ENCODE peak calls at places on chromosomes 12 and 14, in five cellular contexts. H is GM12878, T is fibroblast of lung, C is HCT116, P is mammary epithelial cell. W is an unnamed sample.

GRCh38 chr12:12180575-12180974 is 86.3 kb downstream of the LRP6 start:
- DNase-seq in H (no peak), T (no peak), C (no peak), P (no peak), W (no peak)

GRCh38 chr12:20492251-20492728 is 124.0 kb downstream of the PDE3A start:
- DNase-seq in H (peak; percentile 5), T (peak; percentile 69), C (peak; percentile 67), P (peak; percentile 1), W (no peak)

GRCh38 chr12:15336772-15337553 is 14.7 kb downstream of the PTPRO start:
- DNase-seq in H (no peak), T (peak; percentile 83), C (no peak), P (peak; percentile 48), W (no peak)

GRCh38 chr14:70885343-70886014 is 21.8 kb upstream of the PCNX1 start:
- DNase-seq in H (no peak), T (no peak), C (no peak), P (no peak), W (no peak)

GRCh38 chr12:87217486-87217885 is 811.7 kb downstream of the C12orf50 start:
- DNase-seq in H (no peak), T (peak; percentile 23), C (no peak), P (no peak), W (no peak)

GRCh38 chr14:78595797-78596196 is 425.6 kb downstream of the NRXN3 start:
- DNase-seq in H (no peak), T (no peak), C (no peak), P (no peak), W (no peak)

GRCh38 chr12:67748761-67749075 is 100.2 kb downstream of the DYRK2 start:
- DNase-seq in H (no peak), T (no peak), C (peak; percentile 4), P (peak; percentile 68), W (no peak)

GRCh38 chr14:69049675-69050074 is 70.6 kb upstream of the ACTN1 start:
- DNase-seq in H (no peak), T (peak; percentile 86), C (no peak), P (no peak), W (no peak)

GRCh38 chr12:47822863-47823262 is 3.2 kb upstream of the HDAC7 start:
- DNase-seq in H (no peak), T (no peak), C (no peak), P (no peak), W (no peak)

GRCh38 chr12:126534495-126534894 is 1469.3 kb downstream of the AACS start:
- DNase-seq in H (no peak), T (no peak), C (no peak), P (no peak), W (no peak)

GRCh38 chr12:92735131-92735721 is 32.4 kb downstream of the PLEKHG7 start:
- DNase-seq in H (no peak), T (peak; percentile 94), C (no peak), P (peak; percentile 65), W (peak; percentile 95)

GRCh38 chr12:34396006-34396860 is 373.9 kb downstream of the ALG10 start:
- DNase-seq in H (no peak), T (no peak), C (no peak), P (no peak), W (no peak)

GRCh38 chr12:67944093-67944492 is 45.2 kb upstream of the IFNG-AS1 start:
- DNase-seq in H (no peak), T (no peak), C (no peak), P (no peak), W (no peak)

GRCh38 chr12:122880668-122881067 is 15.3 kb downstream of the VPS37B start:
- DNase-seq in H (no peak), T (peak; percentile 47), C (no peak), P (no peak), W (peak; percentile 69)

GRCh38 chr14:77258566-77258965 is 12.4 kb downstream of the NGB start:
- DNase-seq in H (no peak), T (no peak), C (no peak), P (no peak), W (no peak)

GRCh38 chr14:69720912-69721311 is 46.0 kb upstream of the SRSF5 start:
- DNase-seq in H (no peak), T (no peak), C (no peak), P (no peak), W (no peak)

GRCh38 chr12:107163413-107163812 is 70.1 kb upstream of the CRY1 start:
- DNase-seq in H (no peak), T (no peak), C (no peak), P (no peak), W (no peak)

GRCh38 chr14:53295985-53296582 is 143.0 kb upstream of the DDHD1 start:
- DNase-seq in H (no peak), T (peak; percentile 37), C (peak; percentile 23), P (peak; percentile 19), W (no peak)

GRCh38 chr14:21868442-21869046 is 194.9 kb upstream of the OR4E1 start:
- DNase-seq in H (no peak), T (no peak), C (peak; percentile 48), P (peak; percentile 73), W (peak; percentile 56)

GRCh38 chr14:80637726-80638619 is 303.6 kb downstream of the CEP128 start:
- DNase-seq in H (no peak), T (no peak), C (no peak), P (no peak), W (no peak)

GRCh38 chr12:91579516-91580263 is 397.1 kb upstream of the DCN start:
- DNase-seq in H (no peak), T (no peak), C (no peak), P (peak; percentile 23), W (no peak)

GRCh38 chr12:124626841-124627502 is 59.6 kb upstream of the NCOR2 start:
- DNase-seq in H (no peak), T (peak; percentile 47), C (no peak), P (no peak), W (no peak)

GRCh38 chr14:55446127-55446736 is 5.8 kb upstream of the TBPL2 start:
- DNase-seq in H (no peak), T (peak; percentile 74), C (peak; percentile 76), P (peak; percentile 67), W (peak; percentile 92)

GRCh38 chr12:59142175-59142574 is 221.9 kb upstream of the LRIG3 start:
- DNase-seq in H (no peak), T (no peak), C (no peak), P (no peak), W (no peak)

GRCh38 chr12:53069621-53070410 is 9.4 kb downstream of the SPRYD3 start:
- DNase-seq in H (no peak), T (no peak), C (no peak), P (no peak), W (no peak)

GRCh38 chr14:36522347-36522971 is 2.4 kb upstream of the NKX2-1 start:
- DNase-seq in H (no peak), T (no peak), C (no peak), P (no peak), W (no peak)

GRCh38 chr12:77343291-77343690 is 277.9 kb upstream of the E2F7 start:
- DNase-seq in H (no peak), T (peak; percentile 62), C (no peak), P (peak; percentile 63), W (no peak)

GRCh38 chr12:124684971-124685688 is 117.7 kb upstream of the NCOR2 start:
- DNase-seq in H (no peak), T (peak; percentile 86), C (no peak), P (peak; percentile 67), W (no peak)

GRCh38 chr12:104486943-104487819 is 30.4 kb downstream of the CHST11 start:
- DNase-seq in H (no peak), T (no peak), C (no peak), P (no peak), W (no peak)

GRCh38 chr12:109728921-109729836 is 15.6 kb downstream of the FAM222A start:
- DNase-seq in H (no peak), T (no peak), C (no peak), P (peak; percentile 13), W (no peak)

GRCh38 chr14:59868021-59868420 is 2.6 kb downstream of the RTN1 start:
- DNase-seq in H (no peak), T (no peak), C (no peak), P (no peak), W (peak; percentile 63)

GRCh38 chr14:59870277-59871165 is at the start of gene RTN1:
- DNase-seq in H (no peak), T (peak; percentile 55), C (no peak), P (peak; percentile 30), W (no peak)

GRCh38 chr14:59869381-59870255 is 958 bp downstream of the RTN1 start:
- DNase-seq in H (no peak), T (no peak), C (no peak), P (no peak), W (no peak)

DNA sequence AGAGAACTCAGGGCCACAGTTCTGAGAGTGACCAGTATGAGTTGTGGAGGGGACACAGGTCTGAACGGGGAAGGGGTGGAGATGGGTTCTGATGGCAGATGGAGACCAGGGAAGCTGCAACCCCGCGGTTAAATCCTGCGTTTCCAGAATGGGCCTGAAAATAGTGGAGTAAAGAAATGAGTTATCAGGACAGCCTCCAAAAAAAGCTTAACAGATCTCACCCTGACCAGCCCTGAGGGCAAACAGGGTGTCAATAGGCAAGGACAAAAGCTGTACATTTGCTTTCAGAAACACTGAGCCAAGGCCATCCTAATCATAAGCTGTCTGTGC is 555 bp upstream of the RTN1 start:
- DNase-seq in H (no peak), T (no peak), C (no peak), P (no peak), W (no peak)
- H3K9ac ChIP-seq in H (no peak overlapping the region), T (no peak overlapping the region), C (no peak overlapping the region), P (no peak overlapping the region), W (peak overlapping the region; percentile 33)

GRCh38 chr14:103846569-103847438 is 571 bp downstream of the PPP1R13B start:
- DNase-seq in H (no peak), T (peak; percentile 23), C (no peak), P (peak; percentile 50), W (no peak)
- H3K9ac ChIP-seq in H (peak overlapping the region; percentile 55), T (peak overlapping the region; percentile 53), C (peak overlapping the region; percentile 72), P (peak overlapping the region; percentile 30), W (peak overlapping the region; percentile 24)

GRCh38 chr12:62653304-62653703 is 186.7 kb downstream of the MON2 start:
- DNase-seq in H (no peak), T (no peak), C (no peak), P (no peak), W (no peak)

GRCh38 chr12:62656576-62657362 is 190.1 kb downstream of the MON2 start:
- DNase-seq in H (no peak), T (no peak), C (no peak), P (no peak), W (no peak)

GRCh38 chr12:62655524-62656160 is 189.0 kb downstream of the MON2 start:
- DNase-seq in H (no peak), T (no peak), C (no peak), P (no peak), W (no peak)

GRCh38 chr12:62653740-62654139 is 187.1 kb downstream of the MON2 start:
- DNase-seq in H (no peak), T (no peak), C (no peak), P (no peak), W (no peak)

GRCh38 chr12:62654558-62655241 is 188.1 kb downstream of the MON2 start:
- DNase-seq in H (no peak), T (no peak), C (no peak), P (no peak), W (no peak)
- H3K9ac ChIP-seq in H (no peak overlapping the region), T (no peak overlapping the region), C (no peak overlapping the region), P (no peak overlapping the region), W (no peak overlapping the region)

DNA sequence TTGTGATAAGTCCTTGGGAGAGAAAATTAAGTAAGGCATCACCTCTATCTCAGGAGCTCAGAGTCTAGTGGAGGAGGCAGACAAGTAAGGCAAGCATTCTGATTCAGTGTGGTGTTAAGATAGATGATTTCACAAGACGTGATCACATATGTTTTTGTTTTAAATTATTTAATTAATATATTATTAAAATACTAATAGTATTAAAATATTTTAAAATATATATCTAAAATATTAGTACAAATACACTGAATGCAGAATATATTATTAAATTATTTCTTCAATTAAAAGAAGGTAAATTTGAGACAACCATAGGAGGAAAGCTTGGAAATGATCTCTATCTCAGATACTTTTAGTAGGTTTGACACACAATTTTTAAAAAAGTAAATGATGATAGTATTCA is 51.5 kb upstream of the ANO4 start:
- DNase-seq in H (no peak), T (no peak), C (no peak), P (no peak), W (no peak)
- H3K9ac ChIP-seq in H (no peak overlapping the region), T (no peak overlapping the region), C (no peak overlapping the region), P (no peak overlapping the region), W (no peak overlapping the region)